ENCODE peak calls at places on chromosomes 2 and 18, in six cellular contexts. X is neuronal stem cell, Y is IMR-90, V is mesenchymal stem cell, C is H1, S is trophoblast cell. W is an unnamed sample.

GRCh38 chr18:44733754-44734465 is 53.2 kb downstream of the SETBP1 start:
- DNase-seq in X (no peak), S (no peak), V (no peak), C (no peak), Y (peak; percentile 2), W (no peak)

GRCh38 chr2:23436346-23437099 is 51.5 kb downstream of the KLHL29 start:
- DNase-seq in S (peak; percentile 78), V (peak; percentile 77), C (peak; percentile 59), Y (peak; percentile 34), X (no peak), W (peak; percentile 74)

GRCh38 chr2:111624401-111625156 is 259.4 kb downstream of the ANAPC1 start:
- DNase-seq in Y (peak; percentile 86), S (peak; percentile 93), X (no peak), V (peak; percentile 97), C (no peak), W (no peak)

GRCh38 chr2:98390571-98391476 is 44.6 kb downstream of the CNGA3 start:
- DNase-seq in Y (no peak), S (no peak), V (no peak), X (no peak), C (no peak), W (no peak)

GRCh38 chr2:48295421-48295820 is 234.5 kb upstream of the STON1 start:
- DNase-seq in C (no peak), Y (no peak), V (no peak), S (no peak), X (no peak), W (no peak)

GRCh38 chr2:86216577-86217555 is 17.6 kb downstream of the MRPL35 start:
- DNase-seq in Y (no peak), C (no peak), X (no peak), S (no peak), V (no peak), W (no peak)

GRCh38 chr2:120691410-120691809 is 44.3 kb upstream of the GLI2 start:
- DNase-seq in V (no peak), Y (no peak), C (no peak), X (no peak), S (no peak), W (no peak)

GRCh38 chr2:169838743-169839489 is 11.7 kb downstream of the UBR3 start:
- DNase-seq in V (no peak), X (no peak), C (no peak), S (no peak), Y (no peak), W (no peak)

GRCh38 chr18:902179-902718 is 2.4 kb upstream of the ADCYAP1 start:
- DNase-seq in Y (no peak), C (no peak), S (no peak), V (peak; percentile 27), X (no peak), W (no peak)

DNA sequence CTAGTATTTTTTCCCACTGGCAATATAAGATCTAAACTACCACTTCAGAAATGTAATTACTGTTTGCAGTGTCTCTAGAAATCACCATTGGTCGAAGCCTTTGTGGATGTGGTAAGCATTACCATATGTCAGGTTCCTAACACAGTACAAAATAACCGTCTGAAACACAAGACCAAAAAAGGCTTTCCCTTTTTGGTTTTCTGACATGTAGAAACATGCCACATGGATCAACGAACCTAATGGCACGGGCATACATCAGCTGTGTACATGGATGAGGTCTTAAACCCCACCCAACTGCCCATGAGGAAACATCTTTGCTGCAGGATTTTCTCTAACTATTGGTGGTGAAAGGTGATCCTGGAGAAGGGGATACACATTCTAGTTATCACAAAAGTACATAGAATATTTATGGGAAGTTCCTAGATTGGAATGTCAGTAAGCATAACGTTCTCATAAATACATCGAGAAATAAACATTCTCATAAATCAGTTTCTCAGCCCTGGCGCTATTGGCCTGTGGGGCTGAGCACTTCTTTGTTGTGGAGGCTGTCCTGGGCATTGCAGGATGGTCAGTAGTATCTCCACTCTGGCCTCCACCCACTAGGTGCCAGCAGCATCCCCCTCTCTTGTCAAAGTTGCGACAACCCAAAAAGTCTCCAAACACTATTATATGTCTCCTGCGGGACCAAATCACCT is 9.0 kb downstream of the VIT start:
- DNase-seq in C (no peak), Y (no peak), V (no peak), X (no peak), S (no peak), W (no peak)
- H3K4me2 ChIP-seq in C (no peak overlapping the region), Y (no peak overlapping the region), V (no peak overlapping the region), X (no peak overlapping the region), S (no peak overlapping the region), W (no peak overlapping the region)

DNA sequence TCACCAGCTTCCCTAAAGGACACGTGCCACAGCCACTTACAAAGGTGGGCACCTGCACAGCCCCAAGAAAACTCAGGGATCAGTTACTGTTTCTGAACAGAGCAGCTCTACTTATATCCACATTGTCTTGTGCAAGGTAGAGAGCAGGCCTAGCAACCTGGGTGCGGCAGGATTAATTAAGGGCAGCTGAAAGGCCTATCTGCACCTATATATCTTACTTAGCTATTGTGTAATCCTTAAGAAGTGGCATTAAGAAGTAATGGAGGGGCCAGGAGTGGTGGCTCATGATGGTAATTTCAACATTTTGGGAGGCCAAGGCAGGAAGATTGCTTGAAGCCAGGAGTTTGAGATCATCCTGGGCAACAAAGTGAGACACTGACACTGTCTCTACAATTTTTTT is 12.8 kb upstream of the ARL5A start:
- DNase-seq in S (no peak), C (no peak), Y (no peak), X (no peak), V (no peak), W (no peak)
- H3K14ac ChIP-seq in S (no peak overlapping the region), C (no peak overlapping the region), Y (no peak overlapping the region), X (no peak overlapping the region), V (no peak overlapping the region), W (no peak overlapping the region)

GRCh38 chr18:31746396-31746795 is 14.3 kb downstream of the SLC25A52 start:
- DNase-seq in Y (no peak), C (no peak), X (no peak), S (no peak), V (no peak), W (no peak)
- H2BK120ac ChIP-seq in Y (no peak overlapping the region), C (no peak overlapping the region), X (no peak overlapping the region), S (no peak overlapping the region), V (no peak overlapping the region), W (no peak overlapping the region)

GRCh38 chr2:36361396-36361795 is 5.8 kb downstream of the CRIM1 start:
- DNase-seq in S (peak; percentile 51), Y (no peak), V (peak; percentile 22), X (no peak), C (no peak), W (no peak)
- H3K4me2 ChIP-seq in S (no peak overlapping the region), Y (peak overlapping the region; percentile 86), V (no peak overlapping the region), X (no peak overlapping the region), C (no peak overlapping the region), W (no peak overlapping the region)

DNA sequence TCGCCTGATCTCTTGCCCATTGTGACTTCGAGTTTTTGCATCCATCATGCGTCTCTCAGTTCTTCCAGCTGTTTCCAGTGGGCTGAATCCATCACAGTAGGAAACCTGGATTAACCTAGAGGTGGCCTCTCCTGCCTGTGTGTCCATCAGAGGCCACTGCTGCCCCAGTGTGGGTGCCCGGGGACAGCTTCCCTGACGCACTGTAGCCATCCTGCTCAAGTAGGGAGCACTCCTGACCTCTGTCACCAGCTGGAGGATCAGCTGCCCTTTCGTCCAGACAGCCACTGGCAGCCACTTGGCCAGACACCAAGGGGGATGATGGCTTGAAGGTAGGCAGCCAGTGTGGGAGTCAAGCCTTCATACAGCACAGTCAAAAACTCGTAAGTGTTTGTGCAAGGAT is 36.9 kb upstream of the LBH start:
- DNase-seq in X (no peak), Y (no peak), C (no peak), S (no peak), V (no peak), W (no peak)
- H3K14ac ChIP-seq in X (no peak overlapping the region), Y (no peak overlapping the region), C (no peak overlapping the region), S (no peak overlapping the region), V (no peak overlapping the region), W (no peak overlapping the region)

GRCh38 chr2:25169073-25169470 is 692 bp upstream of the POMC start:
- DNase-seq in S (no peak), V (no peak), X (no peak), C (no peak), Y (no peak), W (no peak)

GRCh38 chr2:25164526-25164925 is 3.9 kb downstream of the POMC start:
- DNase-seq in Y (no peak), C (no peak), V (no peak), S (no peak), X (no peak), W (no peak)

GRCh38 chr2:25170888-25171287 is 2.5 kb upstream of the POMC start:
- DNase-seq in V (no peak), Y (no peak), S (no peak), C (no peak), X (no peak), W (no peak)

GRCh38 chr2:25165992-25166618 is 2.3 kb downstream of the POMC start:
- DNase-seq in S (peak; percentile 76), V (no peak), X (no peak), Y (no peak), C (no peak), W (peak; percentile 79)

GRCh38 chr2:25168256-25169072 is at the start of gene POMC:
- DNase-seq in Y (peak; percentile 21), C (no peak), V (peak; percentile 49), S (peak; percentile 60), X (no peak), W (peak; percentile 68)
- H2BK120ac ChIP-seq in Y (no peak within 1 kb of the TSS), C (no peak within 1 kb of the TSS), V (no peak within 1 kb of the TSS), S (no peak within 1 kb of the TSS), X (no peak within 1 kb of the TSS), W (no peak within 1 kb of the TSS)

DNA sequence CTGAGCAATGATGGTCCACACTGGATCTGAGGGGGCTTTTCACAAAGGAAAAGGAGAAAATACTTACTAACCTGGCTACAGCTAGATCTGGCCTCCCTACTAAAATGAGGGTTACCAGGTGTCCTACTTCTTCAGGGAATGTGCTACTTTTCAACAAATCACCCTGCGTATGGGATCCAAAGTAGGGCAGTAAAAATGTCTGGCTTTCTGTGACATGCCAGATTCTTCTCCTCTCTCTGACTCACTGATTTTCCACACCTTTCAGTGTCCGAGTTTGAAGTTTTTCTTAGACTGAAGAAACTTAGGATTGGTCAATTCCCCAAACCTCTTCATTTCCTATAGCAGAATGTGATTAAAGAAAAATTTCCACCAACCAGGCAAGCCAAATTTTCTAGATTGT is 71.2 kb downstream of the SLC8A1 start:
- DNase-seq in Y (no peak), C (no peak), S (peak; percentile 74), X (no peak), V (no peak), W (no peak)
- H3K4me2 ChIP-seq in Y (no peak overlapping the region), C (no peak overlapping the region), S (no peak overlapping the region), X (no peak overlapping the region), V (no peak overlapping the region), W (no peak overlapping the region)

DNA sequence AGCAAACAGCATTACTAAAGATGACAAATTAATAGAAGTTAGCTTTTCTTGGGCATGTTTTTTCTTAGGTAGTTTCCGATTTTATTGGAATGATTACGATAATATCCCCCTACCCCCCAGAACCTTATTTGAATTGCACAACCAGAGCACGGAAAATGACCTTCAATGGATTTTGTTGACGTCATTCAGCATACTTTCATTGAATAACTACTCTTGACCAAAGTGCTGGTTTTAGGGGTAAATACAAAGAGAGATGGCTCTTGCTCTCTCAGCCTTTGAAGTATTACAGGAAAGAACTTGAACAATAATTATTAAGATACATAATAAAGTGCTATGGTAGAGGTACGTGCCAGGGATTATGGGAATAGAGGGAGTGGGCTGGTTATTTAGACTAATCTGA is 36.0 kb downstream of the VAPA start:
- DNase-seq in X (no peak), C (no peak), V (no peak), Y (no peak), S (no peak), W (no peak)
- H3K14ac ChIP-seq in X (no peak overlapping the region), C (no peak overlapping the region), V (no peak overlapping the region), Y (no peak overlapping the region), S (no peak overlapping the region), W (no peak overlapping the region)